ENCODE peak calls at places on chromosomes 7 and 10, in four cellular contexts. U is body of pancreas, E is upper lobe of left lung, Y is ovary. C is an unnamed sample.
A peak's percentile ranks its signal among the peaks of the same experiment; 100 is the strongest.

GRCh38 chr7:39399458-39399857 is 166.7 kb upstream of the YAE1 start:
- DNase-seq in E (no peak), Y (no peak), U (no peak), C (no peak)

GRCh38 chr10:12041766-12042408 is 722 bp downstream of the UPF2 start:
- DNase-seq in U (peak; percentile 31), Y (no peak), E (no peak), C (peak; percentile 16)

GRCh38 chr7:87599336-87599735 is 1.3 kb downstream of the ABCB1 start:
- DNase-seq in Y (no peak), E (no peak), U (no peak), C (no peak)

GRCh38 chr7:159125944-159126248 is 18.8 kb downstream of the VIPR2 start:
- DNase-seq in Y (no peak), E (no peak), U (no peak), C (no peak)

GRCh38 chr7:22723642-22724041 is 3.4 kb upstream of the IL6 start:
- DNase-seq in U (no peak), E (no peak), Y (no peak), C (no peak)

GRCh38 chr7:54831046-54831643 is 72.1 kb upstream of the SEC61G start:
- DNase-seq in U (no peak), Y (no peak), E (no peak), C (no peak)

GRCh38 chr10:66928000-66928770 is 2.3 kb downstream of the LRRTM3 start:
- DNase-seq in Y (no peak), E (peak; percentile 32), U (no peak), C (no peak)

GRCh38 chr7:74655785-74656420 is 1.6 kb upstream of the GTF2I start:
- DNase-seq in Y (no peak), U (no peak), E (no peak), C (no peak)

GRCh38 chr7:96685353-96685752 is 24.3 kb downstream of the SEM1 start:
- DNase-seq in U (no peak), Y (no peak), E (no peak), C (no peak)

GRCh38 chr7:82317257-82317721 is 126.3 kb downstream of the CACNA2D1 start:
- DNase-seq in E (no peak), U (no peak), Y (no peak), C (no peak)

GRCh38 chr10:73076361-73077183 is 20.1 kb downstream of the P4HA1 start:
- DNase-seq in E (no peak), Y (peak; percentile 81), U (no peak), C (no peak)

GRCh38 chr7:127755965-127756364 is 104.0 kb downstream of the SND1 start:
- DNase-seq in U (no peak), E (no peak), Y (no peak), C (no peak)

GRCh38 chr10:78462221-78462620 is 428.6 kb downstream of the RPS24 start:
- DNase-seq in Y (peak; percentile 8), U (peak; percentile 6), E (no peak), C (no peak)

GRCh38 chr7:75798770-75799169 is 14.8 kb downstream of the CCL24 start:
- DNase-seq in Y (no peak), E (no peak), U (peak; percentile 31), C (no peak)

GRCh38 chr10:47207280-47207613 is 92.8 kb upstream of the GDF10 start:
- DNase-seq in Y (no peak), U (no peak), E (no peak), C (no peak)

GRCh38 chr10:124381011-124381591 is 37.6 kb downstream of the OAT start:
- DNase-seq in Y (no peak), E (no peak), U (no peak), C (no peak)

GRCh38 chr7:155733582-155734444 is 78.5 kb downstream of the SHH start:
- DNase-seq in U (no peak), E (no peak), Y (no peak), C (no peak)

GRCh38 chr7:69879989-69880388 is 281.7 kb downstream of the AUTS2 start:
- DNase-seq in U (no peak), Y (no peak), E (no peak), C (no peak)

GRCh38 chr7:98735801-98736200 is 118.7 kb downstream of the NPTX2 start:
- DNase-seq in U (no peak), E (no peak), Y (no peak), C (no peak)

GRCh38 chr7:82167568-82168314 is 275.8 kb downstream of the CACNA2D1 start:
- DNase-seq in Y (no peak), U (no peak), E (no peak), C (no peak)

GRCh38 chr7:141973673-141974072 is at the start of gene TAS2R38:
- DNase-seq in U (no peak), Y (no peak), E (no peak), C (no peak)

GRCh38 chr10:18364987-18365775 is 225.0 kb downstream of the CACNB2 start:
- DNase-seq in E (no peak), Y (no peak), U (no peak), C (no peak)

GRCh38 chr7:98640375-98640774 is 23.3 kb downstream of the NPTX2 start:
- DNase-seq in E (no peak), U (no peak), Y (no peak), C (no peak)

GRCh38 chr10:102327002-102327401 is 68.5 kb upstream of the NFKB2 start:
- DNase-seq in E (no peak), U (no peak), Y (no peak), C (no peak)

GRCh38 chr10:43383204-43383971 is 12.0 kb downstream of the FXYD4 start:
- DNase-seq in U (no peak), Y (no peak), E (no peak), C (no peak)

GRCh38 chr10:43385412-43386004 is 14.1 kb downstream of the FXYD4 start:
- DNase-seq in Y (no peak), E (no peak), U (no peak), C (no peak)

GRCh38 chr10:43386981-43387677 is 15.7 kb downstream of the FXYD4 start:
- DNase-seq in E (no peak), Y (no peak), U (no peak), C (no peak)

GRCh38 chr10:43386549-43386948 is 15.1 kb downstream of the FXYD4 start:
- DNase-seq in E (no peak), U (no peak), Y (no peak), C (no peak)

DNA sequence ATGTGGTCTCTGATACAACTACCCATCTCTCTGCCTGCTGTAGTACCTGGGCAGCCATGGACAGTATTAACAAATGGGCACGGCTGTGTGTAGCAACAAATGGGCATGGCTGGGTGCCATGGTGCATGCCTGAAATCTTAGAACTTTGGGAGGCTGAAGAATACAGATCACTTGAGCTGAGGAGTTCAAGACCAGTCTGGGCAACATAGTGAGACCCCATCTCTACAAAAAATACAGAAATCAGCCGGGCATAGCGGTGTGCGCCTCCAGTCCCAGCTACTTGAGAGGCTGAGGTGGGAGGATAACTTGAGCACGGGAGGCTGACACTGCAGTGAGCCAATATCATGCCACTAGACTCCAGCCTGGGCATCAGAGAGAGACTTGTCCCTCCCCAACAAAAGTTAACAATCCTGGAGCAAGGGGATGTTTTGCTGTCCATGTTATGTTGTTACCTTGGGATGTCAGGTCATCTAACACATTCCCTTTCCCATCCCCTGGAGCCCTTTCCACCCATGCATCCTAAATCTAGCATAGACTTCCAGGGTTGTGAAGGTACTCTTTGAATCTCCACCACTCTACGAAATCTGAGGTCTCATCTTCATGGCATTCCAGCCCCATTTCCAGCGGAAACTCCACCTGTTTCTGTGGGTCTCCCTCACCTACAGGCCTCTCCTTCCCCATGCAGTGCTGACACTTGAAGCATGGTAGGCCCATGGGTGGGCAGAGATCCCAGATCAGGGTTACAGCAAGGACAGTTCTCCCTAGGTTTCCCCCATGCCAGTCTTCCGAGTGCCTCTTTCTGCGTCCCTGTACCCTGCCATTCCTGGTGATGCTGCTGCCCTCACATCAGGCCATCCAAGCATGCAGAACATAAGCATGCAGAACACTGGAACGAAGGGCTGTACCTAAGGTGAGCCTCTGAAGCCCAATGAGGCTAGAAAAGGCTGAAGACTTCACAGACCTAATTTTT is 13.1 kb downstream of the FXYD4 start:
- DNase-seq in Y (no peak), U (no peak), E (no peak), C (no peak)
- TF ChIP-seq POLR2A in Y (no peak), U (no peak), E (no peak), C (no peak)

GRCh38 chr7:100119075-100119700 is at the start of the genes CNPY4 and TAF6:
- DNase-seq in U (peak; percentile 96), E (peak; percentile 96), Y (peak; percentile 96), C (peak; percentile 93)
- TF ChIP-seq POLR2A in U (peak; percentile 81), E (no peak), Y (peak; percentile 61), C (peak; percentile 89)

DNA sequence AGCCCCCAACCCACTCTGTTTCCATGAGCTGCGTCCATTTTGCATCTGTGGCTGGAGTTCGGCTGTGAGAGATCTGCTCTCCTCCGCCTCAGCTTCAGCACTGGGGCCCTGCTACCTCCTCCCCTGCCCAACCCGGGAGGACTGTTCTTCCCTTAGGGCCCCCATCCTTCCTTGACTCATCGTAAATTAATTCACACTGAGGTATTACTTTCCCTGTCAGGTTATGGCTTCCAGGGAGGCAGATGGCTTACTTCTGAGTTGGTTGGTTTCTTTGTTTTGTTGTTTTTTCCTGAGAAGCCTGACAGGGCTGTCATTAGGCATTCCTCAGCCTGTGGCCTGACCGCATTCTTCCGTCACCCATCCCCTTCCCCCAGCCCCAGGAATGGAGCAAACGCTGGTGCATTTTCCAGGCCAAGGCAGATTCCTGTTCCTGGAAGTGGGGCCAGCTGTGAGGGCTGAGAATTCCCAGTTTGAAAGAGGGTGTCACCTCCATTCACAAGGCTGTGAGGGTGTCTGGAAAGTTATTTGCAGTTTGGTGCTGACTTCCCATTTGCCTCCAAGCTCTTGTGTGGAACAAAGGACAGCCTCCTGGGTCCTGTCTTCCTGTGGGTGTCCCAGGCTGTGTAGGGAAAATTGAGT is 11.6 kb downstream of the CPA5 start:
- DNase-seq in E (no peak), U (no peak), Y (peak; percentile 51), C (peak; percentile 87)
- TF ChIP-seq POLR2A in E (no peak), U (no peak), Y (no peak), C (peak; percentile 11)

GRCh38 chr10:50623299-50624153 is at the start of gene SGMS1:
- DNase-seq in U (peak; percentile 86), Y (peak; percentile 86), E (peak; percentile 98), C (peak; percentile 60)

GRCh38 chr10:50622497-50623298 is 1.1 kb downstream of the SGMS1 start:
- DNase-seq in Y (peak; percentile 66), E (peak; percentile 87), U (peak; percentile 45), C (no peak)

GRCh38 chr10:50620899-50621298 is 2.9 kb downstream of the SGMS1 start:
- DNase-seq in U (no peak), Y (no peak), E (no peak), C (no peak)

GRCh38 chr10:50619882-50620281 is 3.9 kb downstream of the SGMS1 start:
- DNase-seq in U (no peak), E (no peak), Y (no peak), C (no peak)

GRCh38 chr10:50621981-50622496 is 1.7 kb downstream of the SGMS1 start:
- DNase-seq in U (peak; percentile 90), Y (peak; percentile 99), E (peak; percentile 84), C (peak; percentile 82)
- TF ChIP-seq POLR2A in U (peak; percentile 58), Y (peak; percentile 83), E (no peak), C (no peak)